ENCODE peak calls at places on chromosomes 16 and 17, in four cellular contexts. J is brain microvascular endothelial cell, R is GM10248, F is WERI-Rb-1. A is an unnamed sample.

GRCh38 chr17:29176500-29177351 is 3.5 kb downstream of the MYO18A start:
- DNase-seq in J (no peak), R (peak; percentile 77), F (peak; percentile 82), A (peak; percentile 91)

GRCh38 chr17:66711403-66711802 is 123.5 kb upstream of the CACNG5 start:
- DNase-seq in R (no peak), J (no peak), F (no peak), A (no peak)

GRCh38 chr17:33811006-33811760 is 443.9 kb upstream of the CCL2 start:
- DNase-seq in F (no peak), R (no peak), J (no peak), A (no peak)

GRCh38 chr17:35750526-35751395 is 2.3 kb downstream of the GAS2L2 start:
- DNase-seq in J (no peak), R (no peak), F (no peak), A (no peak)

GRCh38 chr16:35425270-35425669 is 1965.9 kb downstream of the TP53TG3F start:
- DNase-seq in F (peak; percentile 7), J (no peak), R (no peak), A (no peak)

GRCh38 chr17:41785876-41786226 is 660 bp downstream of the JUP start:
- DNase-seq in F (peak; percentile 66), J (no peak), R (no peak), A (peak; percentile 94)

GRCh38 chr16:1752853-1753252 is 18.5 kb downstream of the NME3 start:
- DNase-seq in J (no peak), R (no peak), F (no peak), A (no peak)

GRCh38 chr16:75256059-75256870 is 4.8 kb upstream of the BCAR1 start:
- DNase-seq in R (no peak), F (peak; percentile 80), J (no peak), A (peak; percentile 74)

GRCh38 chr17:66373079-66373478 is 70.7 kb downstream of the PRKCA start:
- DNase-seq in R (no peak), J (no peak), F (no peak), A (no peak)

GRCh38 chr17:45775576-45776011 is 8.5 kb upstream of the CRHR1 start:
- DNase-seq in J (no peak), F (peak; percentile 42), R (no peak), A (no peak)

GRCh38 chr17:45973943-45974859 is 24.8 kb upstream of the STH start:
- DNase-seq in F (no peak), R (no peak), J (no peak), A (no peak)

GRCh38 chr17:2400474-2400866 is 390 bp downstream of the MNT start:
- DNase-seq in R (no peak), J (no peak), F (no peak), A (peak; percentile 91)

GRCh38 chr17:41785091-41785875 is 1.2 kb downstream of the JUP start:
- DNase-seq in F (no peak), R (no peak), J (no peak), A (peak; percentile 96)

GRCh38 chr17:76529643-76530488 is 7.6 kb downstream of the CYGB start:
- DNase-seq in J (peak; percentile 57), F (peak; percentile 70), R (no peak), A (peak; percentile 79)

GRCh38 chr17:77475012-77475976 is 334.5 kb downstream of the SEC14L1 start:
- DNase-seq in J (peak; percentile 86), R (no peak), F (no peak), A (no peak)

GRCh38 chr16:27646811-27647210 is 96.9 kb downstream of the KATNIP start:
- DNase-seq in J (no peak), R (no peak), F (no peak), A (no peak)

GRCh38 chr17:6713130-6713917 is at the start of gene SLC13A5:
- DNase-seq in F (peak; percentile 83), J (no peak), R (peak; percentile 42), A (peak; percentile 97)

GRCh38 chr16:11738742-11739544 is 3.7 kb downstream of the TXNDC11 start:
- DNase-seq in R (peak; percentile 48), F (no peak), J (no peak), A (no peak)

GRCh38 chr17:81437221-81437651 is 42.0 kb downstream of the BAHCC1 start:
- DNase-seq in R (no peak), J (no peak), F (no peak), A (no peak)

GRCh38 chr17:17780941-17781590 is 55.7 kb downstream of the SREBF1 start:
- DNase-seq in R (no peak), F (peak; percentile 70), J (peak; percentile 28), A (peak; percentile 97)

GRCh38 chr16:56931769-56932587 is at the start of gene HERPUD1:
- DNase-seq in F (peak; percentile 98), R (peak; percentile 99), J (peak; percentile 98), A (peak; percentile 99)
- TF ChIP-seq CTCF in F (no peak), R (no peak), J (no peak), A (peak; percentile 51)

DNA sequence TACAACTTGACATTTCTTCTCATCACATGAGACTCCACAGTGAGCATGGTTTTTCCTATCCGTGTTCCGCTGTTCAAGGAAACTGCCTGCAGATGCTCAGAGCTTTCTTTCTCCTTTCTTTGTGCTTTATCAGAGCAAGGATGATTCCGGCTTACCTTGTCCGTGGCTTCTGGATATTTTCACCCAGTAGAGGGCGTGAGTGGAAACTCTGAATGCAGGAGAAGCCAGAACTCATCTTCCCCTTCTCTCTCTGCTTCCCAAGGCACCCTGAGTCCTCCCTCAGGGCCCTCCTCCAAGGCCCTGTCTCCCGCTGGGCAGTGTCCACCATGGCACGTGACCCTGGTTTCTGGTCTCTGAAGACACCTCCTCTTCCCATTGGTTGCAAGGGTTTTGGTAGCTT is 721.1 kb upstream of the RBFOX1 start:
- DNase-seq in R (no peak), F (peak; percentile 14), J (no peak), A (peak; percentile 81)
- TF ChIP-seq CTCF in R (no peak), F (peak; percentile 54), J (no peak), A (peak; percentile 77)

DNA sequence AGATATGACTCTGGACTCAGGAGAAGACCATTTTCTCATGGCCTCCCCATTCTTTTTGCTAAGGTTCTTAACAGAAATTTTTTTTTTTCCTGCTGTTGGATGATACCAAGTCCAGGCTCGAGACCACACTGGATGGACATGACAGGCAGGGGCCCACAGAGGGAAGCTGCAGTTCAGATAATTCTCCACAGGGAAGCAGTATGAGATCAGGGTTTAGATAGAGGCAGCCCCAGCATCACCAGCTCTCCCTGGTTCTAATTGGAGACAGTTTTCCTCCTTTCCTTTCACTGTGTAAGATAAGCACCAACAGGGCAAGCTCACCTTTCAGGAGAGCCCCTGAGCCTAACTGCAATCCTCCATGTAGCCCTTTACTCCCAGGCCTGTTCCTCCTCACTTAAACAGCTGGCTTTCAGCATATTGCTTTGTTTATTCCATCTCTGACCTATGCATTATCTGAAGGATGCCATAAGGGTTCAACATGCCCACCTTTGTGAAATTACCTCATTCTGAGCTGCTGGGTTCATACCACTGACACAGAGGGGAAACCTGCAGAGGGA is 108.1 kb downstream of the SNX11 start:
- DNase-seq in J (peak; percentile 36), R (no peak), F (peak; percentile 67), A (peak; percentile 87)
- TF ChIP-seq CTCF in J (peak; percentile 78), R (peak; percentile 31), F (peak; percentile 79), A (peak; percentile 74)

GRCh38 chr17:71759422-71760060 is 361.3 kb upstream of the SOX9 start:
- DNase-seq in F (no peak), J (no peak), R (no peak), A (no peak)

GRCh38 chr17:71765437-71765836 is 355.4 kb upstream of the SOX9 start:
- DNase-seq in R (no peak), J (no peak), F (no peak), A (no peak)

GRCh38 chr17:71762526-71762925 is 358.3 kb upstream of the SOX9 start:
- DNase-seq in J (no peak), F (no peak), R (no peak), A (no peak)

GRCh38 chr17:71760062-71760720 is 360.6 kb upstream of the SOX9 start:
- DNase-seq in R (no peak), F (no peak), J (no peak), A (no peak)

DNA sequence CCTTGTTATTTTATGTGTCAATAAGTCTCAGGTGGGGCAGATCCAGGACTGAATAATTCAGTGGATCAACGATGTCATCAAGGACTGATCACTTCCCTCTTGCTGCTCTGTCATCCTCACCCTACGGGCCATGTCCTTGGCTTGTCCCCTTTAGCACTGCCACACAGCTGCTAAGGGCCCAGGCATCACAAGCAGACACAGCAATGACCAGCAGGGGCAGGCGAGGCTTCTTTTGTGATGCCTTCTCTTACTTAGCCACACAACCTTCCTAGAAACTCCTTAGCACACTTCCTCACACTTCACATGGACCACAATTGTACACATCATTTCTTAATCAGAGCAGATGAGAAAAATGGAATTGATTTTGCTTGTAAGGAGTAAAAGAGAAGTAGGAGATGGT is 356.3 kb upstream of the SOX9 start:
- DNase-seq in J (peak; percentile 15), R (no peak), F (peak; percentile 60), A (peak; percentile 94)
- TF ChIP-seq CTCF in J (peak; percentile 75), R (peak; percentile 37), F (peak; percentile 85), A (peak; percentile 90)

A was measured in endodermal cell.